ENCODE peak calls at places on chromosomes 11 and 22, in six cellular contexts. One of them, this sample, is unnamed.

GRCh38 chr11:20156280-20156875 is 3.9 kb downstream of the DBX1 start:
- DNase-seq in tibial artery: no peak
- DNase-seq in NCI-H2171: no peak
- DNase-seq in brain microvascular endothelial cell: no peak
- DNase-seq in HTR-8/SVneo: no peak
- DNase-seq in IMR-90: no peak
- DNase-seq in this sample: no peak

GRCh38 chr11:83948205-83948604 is 662.0 kb upstream of the CCDC90B start:
- DNase-seq in tibial artery: no peak
- DNase-seq in NCI-H2171: no peak
- DNase-seq in brain microvascular endothelial cell: no peak
- DNase-seq in HTR-8/SVneo: no peak
- DNase-seq in IMR-90: no peak
- DNase-seq in this sample: no peak

GRCh38 chr11:82703226-82703625 is 30.4 kb downstream of the FAM181B start:
- DNase-seq in tibial artery: no peak
- DNase-seq in NCI-H2171: no peak
- DNase-seq in brain microvascular endothelial cell: no peak
- DNase-seq in HTR-8/SVneo: no peak
- DNase-seq in IMR-90: no peak
- DNase-seq in this sample: no peak

GRCh38 chr11:108863528-108863927 is 198.7 kb downstream of the DDX10 start:
- DNase-seq in tibial artery: no peak
- DNase-seq in NCI-H2171: no peak
- DNase-seq in brain microvascular endothelial cell: no peak
- DNase-seq in HTR-8/SVneo: no peak
- DNase-seq in IMR-90: no peak
- DNase-seq in this sample: no peak

GRCh38 chr22:45843030-45843429 is 133.9 kb downstream of the WNT7B start:
- DNase-seq in tibial artery: no peak
- DNase-seq in NCI-H2171: no peak
- DNase-seq in brain microvascular endothelial cell: no peak
- DNase-seq in HTR-8/SVneo: no peak
- DNase-seq in IMR-90: no peak
- DNase-seq in this sample: no peak

GRCh38 chr11:94794287-94795168 is 26.4 kb downstream of the AMOTL1 start:
- DNase-seq in tibial artery: peak; percentile 72
- DNase-seq in NCI-H2171: no peak
- DNase-seq in brain microvascular endothelial cell: peak; percentile 99
- DNase-seq in HTR-8/SVneo: peak; percentile 80
- DNase-seq in IMR-90: peak; percentile 99
- DNase-seq in this sample: no peak

GRCh38 chr22:35601743-35602633 is 15.1 kb downstream of the MB start:
- DNase-seq in tibial artery: no peak
- DNase-seq in NCI-H2171: no peak
- DNase-seq in brain microvascular endothelial cell: peak; percentile 74
- DNase-seq in HTR-8/SVneo: peak; percentile 43
- DNase-seq in IMR-90: peak; percentile 72
- DNase-seq in this sample: peak; percentile 59

GRCh38 chr11:1643146-1643690 is 13.6 kb downstream of the KRTAP5-5 start:
- DNase-seq in tibial artery: no peak
- DNase-seq in NCI-H2171: no peak
- DNase-seq in brain microvascular endothelial cell: no peak
- DNase-seq in HTR-8/SVneo: no peak
- DNase-seq in IMR-90: no peak
- DNase-seq in this sample: no peak

This sample was measured in left lung.